ENCODE peak calls at places on chromosome 21, in four cellular contexts. W is AG04449, M is left ventricle myocardium inferior, E is progenitor cell of endocrine pancreas. T is an unnamed sample.

GRCh38 chr21:43917515-43918384 is 52.7 kb downstream of the AGPAT3 start:
- DNase-seq in E (no peak), W (no peak), M (no peak), T (no peak)

GRCh38 chr21:19553930-19554615 is 1150.5 kb upstream of the TMPRSS15 start:
- DNase-seq in E (no peak), W (no peak), M (no peak), T (no peak)

GRCh38 chr21:36988536-36988935 is 18.0 kb upstream of the RIPPLY3 start:
- DNase-seq in W (no peak), E (no peak), M (no peak), T (no peak)

GRCh38 chr21:15947707-15948106 is 217.9 kb downstream of the USP25 start:
- DNase-seq in W (no peak), E (no peak), M (no peak), T (no peak)

GRCh38 chr21:18493420-18493819 is 89.8 kb upstream of the TMPRSS15 start:
- DNase-seq in M (no peak), W (peak), E (no peak), T (no peak)

GRCh38 chr21:46437511-46437910 is 21.2 kb upstream of the DIP2A start:
- DNase-seq in W (no peak), M (no peak), E (no peak), T (no peak)

GRCh38 chr21:27693376-27693775 is 726.5 kb upstream of the ADAMTS5 start:
- DNase-seq in M (no peak), W (peak), E (no peak), T (no peak)

GRCh38 chr21:43712268-43712942 is 6.5 kb upstream of the PDXK start:
- DNase-seq in E (no peak), W (no peak), M (no peak), T (no peak)

GRCh38 chr21:38917045-38917774 is 111.5 kb downstream of the ETS2 start:
- DNase-seq in M (no peak), E (no peak), W (no peak), T (no peak)

GRCh38 chr21:45253633-45254556 is 33.8 kb downstream of the POFUT2 start:
- DNase-seq in M (no peak), E (peak), W (no peak), T (no peak)

GRCh38 chr21:25234857-25235801 is 372.2 kb downstream of the MRPL39 start:
- DNase-seq in W (no peak), M (no peak), E (no peak), T (no peak)

GRCh38 chr21:37647781-37648180 is 268.5 kb downstream of the KCNJ6 start:
- DNase-seq in M (no peak), E (no peak), W (no peak), T (no peak)

GRCh38 chr21:44035244-44035643 is 23.1 kb downstream of the TRAPPC10 start:
- DNase-seq in E (no peak), M (no peak), W (no peak), T (no peak)

GRCh38 chr21:20783611-20784010 is 214.6 kb upstream of the NCAM2 start:
- DNase-seq in M (no peak), E (no peak), W (no peak), T (no peak)

GRCh38 chr21:24223625-24224024 is 1383.7 kb downstream of the MRPL39 start:
- DNase-seq in M (no peak), E (no peak), W (no peak), T (no peak)

GRCh38 chr21:20875741-20876140 is 122.5 kb upstream of the NCAM2 start:
- DNase-seq in M (no peak), W (no peak), E (no peak), T (no peak)

GRCh38 chr21:45076245-45076661 is 1.9 kb downstream of the ADARB1 start:
- DNase-seq in M (no peak), E (no peak), W (no peak), T (no peak)

GRCh38 chr21:45074818-45075605 is 632 bp downstream of the ADARB1 start:
- DNase-seq in M (no peak), W (no peak), E (no peak), T (no peak)

GRCh38 chr21:22575165-22575584 is 1577.0 kb downstream of the NCAM2 start:
- DNase-seq in E (no peak), W (no peak), M (no peak), T (no peak)

GRCh38 chr21:43986544-43987451 is 25.3 kb upstream of the TRAPPC10 start:
- DNase-seq in E (no peak), M (no peak), W (no peak), T (no peak)

GRCh38 chr21:27954806-27955205 is 987.9 kb upstream of the ADAMTS5 start:
- DNase-seq in M (no peak), W (peak), E (no peak), T (no peak)

GRCh38 chr21:44886113-44887075 is 12.9 kb upstream of the PTTG1IP start:
- DNase-seq in M (peak), E (no peak), W (no peak), T (no peak)

GRCh38 chr21:39061766-39062165 is 121.5 kb downstream of the PSMG1 start:
- DNase-seq in W (no peak), E (no peak), M (no peak), T (no peak)

GRCh38 chr21:25464275-25464674 is 143.0 kb downstream of the MRPL39 start:
- DNase-seq in E (no peak), M (no peak), W (no peak), T (no peak)

GRCh38 chr21:46325073-46325912 is 1.3 kb downstream of the PCNT start:
- DNase-seq in E (peak), M (peak), W (no peak), T (no peak)

GRCh38 chr21:19607983-19608668 is 1204.5 kb upstream of the TMPRSS15 start:
- DNase-seq in W (no peak), M (no peak), E (no peak), T (no peak)

GRCh38 chr21:29854795-29855194 is 85.0 kb downstream of the GRIK1 start:
- DNase-seq in W (no peak), M (no peak), E (no peak), T (no peak)

GRCh38 chr21:36749935-36750578 is 51.1 kb downstream of the SIM2 start:
- DNase-seq in M (no peak), E (no peak), W (no peak), T (no peak)

GRCh38 chr21:38351961-38352521 is 95.2 kb downstream of the KCNJ15 start:
- DNase-seq in E (no peak), W (peak), M (no peak), T (no peak)

GRCh38 chr21:45162115-45162514 is 87.7 kb downstream of the ADARB1 start:
- DNase-seq in M (no peak), E (no peak), W (no peak), T (no peak)

GRCh38 chr21:28229811-28230210 is 762.9 kb downstream of the LTN1 start:
- DNase-seq in E (no peak), W (peak), M (no peak), T (no peak)

DNA sequence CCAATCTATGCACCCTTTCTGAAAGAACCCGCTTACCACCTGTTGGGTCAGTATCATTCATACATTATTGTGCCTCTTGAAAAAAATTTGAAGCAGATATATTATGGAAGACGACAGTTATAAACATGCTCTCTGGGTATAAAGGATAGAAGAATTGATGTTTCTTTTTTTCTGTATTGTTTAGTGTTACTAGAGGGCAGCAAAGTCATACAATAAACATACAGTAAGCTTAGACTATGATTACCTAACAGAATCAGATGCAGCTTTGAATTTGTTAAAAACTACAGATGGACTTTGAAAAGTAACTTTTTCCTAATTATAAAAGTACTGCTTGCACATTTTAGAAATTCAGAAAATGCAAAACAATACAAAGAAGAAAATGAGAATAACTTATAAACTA is 11.1 kb upstream of the PAXBP1 start:
- DNase-seq in W (no peak), M (no peak), E (no peak), T (no peak)
- TF ChIP-seq CTCF in W (no peak), M (no peak), E (no peak), T (no peak)

DNA sequence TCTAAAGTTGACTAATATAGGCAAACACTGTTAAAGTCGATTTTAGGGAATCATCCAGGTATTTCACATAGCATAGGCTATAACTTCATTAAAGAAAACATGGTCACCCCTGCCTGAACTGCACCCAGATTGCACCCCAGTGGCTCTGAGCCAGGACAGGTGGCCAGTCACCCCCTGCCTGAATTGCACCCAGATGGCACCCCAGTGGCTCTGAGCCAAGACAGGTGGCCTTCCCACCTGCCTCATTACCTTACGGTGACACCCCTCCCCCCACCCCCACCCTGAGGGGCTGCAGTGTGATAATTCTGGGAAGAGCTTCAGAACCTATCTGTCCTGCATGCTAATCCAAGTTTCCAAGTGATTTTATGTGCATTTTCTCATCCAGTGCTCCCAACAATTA is 78.9 kb downstream of the DSCAM start:
- DNase-seq in W (no peak), E (no peak), M (no peak), T (no peak)
- TF ChIP-seq CTCF in W (no peak), E (no peak), M (no peak), T (no peak)

DNA sequence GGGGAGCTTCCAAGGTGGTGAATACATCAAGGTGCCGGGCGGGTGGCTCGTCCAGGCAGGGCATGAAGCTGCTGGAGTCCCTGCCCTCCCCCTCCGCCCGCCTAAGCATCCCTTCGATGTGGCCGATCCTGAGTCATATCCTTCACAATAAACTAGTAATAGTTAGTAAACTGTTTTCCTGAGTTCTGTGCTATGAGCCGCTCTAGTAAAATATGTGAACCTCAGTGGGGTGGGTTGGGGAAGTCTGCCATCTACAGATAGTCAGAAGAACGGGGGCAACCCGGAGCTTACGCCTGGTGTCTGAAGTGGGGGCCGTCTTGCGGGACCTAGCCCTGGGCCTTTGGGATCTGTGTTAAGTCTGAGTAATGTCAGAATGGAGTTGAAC is 21.6 kb downstream of the C2CD2 start:
- DNase-seq in M (no peak), E (no peak), W (peak), T (no peak)
- TF ChIP-seq CTCF in M (no peak), E (no peak), W (peak), T (no peak)

GRCh38 chr21:31780944-31781343 is 49.0 kb upstream of the SCAF4 start:
- DNase-seq in W (no peak), E (no peak), M (no peak), T (no peak)
- TF ChIP-seq CTCF in W (no peak), E (peak), M (no peak), T (no peak)

GRCh38 chr21:34906401-34906800 is 142.7 kb downstream of the RUNX1 start:
- DNase-seq in E (no peak), W (no peak), M (no peak), T (no peak)
- TF ChIP-seq CTCF in E (no peak), W (no peak), M (no peak), T (no peak)

GRCh38 chr21:31078796-31079195 is 40.5 kb upstream of the KRTAP19-8 start:
- DNase-seq in E (no peak), W (no peak), M (no peak), T (no peak)

GRCh38 chr21:31078216-31078615 is 39.9 kb upstream of the KRTAP19-8 start:
- DNase-seq in M (no peak), W (no peak), E (no peak), T (no peak)

GRCh38 chr21:31072486-31072885 is 34.2 kb upstream of the KRTAP19-8 start:
- DNase-seq in M (no peak), W (no peak), E (no peak), T (no peak)

DNA sequence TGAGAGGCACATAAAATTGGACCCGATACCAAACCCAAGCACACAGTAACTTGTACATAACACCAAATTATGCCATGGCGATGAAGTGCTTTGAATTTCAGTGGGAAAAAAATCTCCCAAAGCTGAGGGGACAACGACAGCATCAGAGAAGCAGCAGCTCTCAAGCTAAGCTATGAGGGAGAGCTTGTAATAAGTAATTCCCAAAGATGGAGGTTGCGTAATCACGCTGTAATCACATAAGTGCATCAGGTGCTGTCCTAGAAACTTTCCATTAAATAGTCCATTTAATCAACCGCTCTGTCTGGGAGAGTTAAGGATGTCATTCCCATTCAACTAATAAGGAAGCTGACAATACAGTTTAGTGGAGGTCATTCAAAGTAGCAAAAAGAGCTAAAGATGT is 37.6 kb upstream of the KRTAP19-8 start:
- DNase-seq in W (no peak), E (no peak), M (no peak), T (no peak)
- TF ChIP-seq CTCF in W (no peak), E (no peak), M (no peak), T (no peak)